ENCODE peak calls at places on chromosomes 3 and 15, in four cellular contexts. M is fibroblast of lung, N is tibial artery, V is pancreas. Q is an unnamed sample.

GRCh38 chr3:127489357-127489756 is 101.2 kb downstream of the TPRA1 start:
- DNase-seq in N (no peak), V (no peak), M (no peak), Q (no peak)

GRCh38 chr3:190382082-190382481 is 5.9 kb upstream of the CLDN16 start:
- DNase-seq in N (no peak), V (no peak), M (peak; percentile 42), Q (peak; percentile 56)

GRCh38 chr3:113804701-113805100 is 33.9 kb upstream of the GRAMD1C start:
- DNase-seq in M (no peak), N (no peak), V (no peak), Q (no peak)

GRCh38 chr3:135456182-135456790 is 509.2 kb upstream of the PPP2R3A start:
- DNase-seq in N (no peak), M (no peak), V (no peak), Q (no peak)

GRCh38 chr3:169402667-169403360 is 260.7 kb downstream of the MECOM start:
- DNase-seq in V (no peak), M (no peak), N (no peak), Q (no peak)

GRCh38 chr3:79976466-79976865 is 208.7 kb upstream of the ROBO1 start:
- DNase-seq in N (no peak), M (no peak), V (no peak), Q (no peak)

GRCh38 chr3:64234571-64234970 is 9.3 kb upstream of the PRICKLE2 start:
- DNase-seq in N (no peak), V (no peak), M (no peak), Q (no peak)

GRCh38 chr15:91706366-91707032 is 147.0 kb upstream of the SLCO3A1 start:
- DNase-seq in V (peak; percentile 34), N (peak; percentile 83), M (peak; percentile 64), Q (peak; percentile 74)

GRCh38 chr15:70025413-70026296 is 72.1 kb downstream of the TLE3 start:
- DNase-seq in V (no peak), N (peak; percentile 73), M (no peak), Q (no peak)

GRCh38 chr3:98482717-98483482 is 14.6 kb upstream of the OR5K2 start:
- DNase-seq in N (no peak), V (no peak), M (peak; percentile 0), Q (no peak)

GRCh38 chr3:72047472-72047871 is 262.5 kb upstream of the PROK2 start:
- DNase-seq in V (no peak), N (no peak), M (no peak), Q (no peak)

GRCh38 chr3:157514371-157514919 is 11.2 kb upstream of the VEPH1 start:
- DNase-seq in N (no peak), M (no peak), V (no peak), Q (no peak)

GRCh38 chr3:86563358-86563970 is 427.5 kb downstream of the VGLL3 start:
- DNase-seq in V (no peak), M (peak; percentile 60), N (no peak), Q (peak; percentile 58)

GRCh38 chr15:100116416-100117190 is 225.2 kb downstream of the ADAMTS17 start:
- DNase-seq in V (no peak), N (no peak), M (peak; percentile 57), Q (no peak)

GRCh38 chr15:35958021-35958420 is 412.1 kb upstream of the DPH6 start:
- DNase-seq in M (peak; percentile 77), N (no peak), V (no peak), Q (peak; percentile 20)

GRCh38 chr3:32969656-32970055 is 18.2 kb downstream of the CCR4 start:
- DNase-seq in M (peak; percentile 17), V (no peak), N (no peak), Q (no peak)

GRCh38 chr3:152909180-152909883 is 74.4 kb downstream of the P2RY1 start:
- DNase-seq in N (no peak), M (peak; percentile 42), V (no peak), Q (peak; percentile 72)

GRCh38 chr3:65894679-65895078 is 144.0 kb downstream of the MAGI1 start:
- DNase-seq in N (no peak), M (peak; percentile 74), V (no peak), Q (peak; percentile 61)

GRCh38 chr3:127604546-127605165 is 6.4 kb downstream of the MCM2 start:
- DNase-seq in V (no peak), M (no peak), N (no peak), Q (no peak)

GRCh38 chr3:161337311-161337710 is 34.0 kb downstream of the SPTSSB start:
- DNase-seq in M (no peak), V (no peak), N (no peak), Q (no peak)

GRCh38 chr3:183108002-183108449 is 8.7 kb upstream of the MCCC1 start:
- DNase-seq in V (no peak), M (peak; percentile 37), N (no peak), Q (peak; percentile 39)

GRCh38 chr3:33060609-33061337 is 36.2 kb downstream of the GLB1 start:
- DNase-seq in V (no peak), N (no peak), M (no peak), Q (no peak)

GRCh38 chr3:50532062-50532705 is 28.8 kb upstream of the CACNA2D2 start:
- DNase-seq in V (no peak), N (no peak), M (no peak), Q (no peak)

GRCh38 chr3:134366928-134367352 is 7.3 kb downstream of the AMOTL2 start:
- DNase-seq in M (peak; percentile 31), V (peak; percentile 35), N (peak; percentile 92), Q (no peak)
- H3K4me3 ChIP-seq in M (no peak overlapping the region), V (no peak overlapping the region), N (no peak overlapping the region), Q (no peak overlapping the region)

DNA sequence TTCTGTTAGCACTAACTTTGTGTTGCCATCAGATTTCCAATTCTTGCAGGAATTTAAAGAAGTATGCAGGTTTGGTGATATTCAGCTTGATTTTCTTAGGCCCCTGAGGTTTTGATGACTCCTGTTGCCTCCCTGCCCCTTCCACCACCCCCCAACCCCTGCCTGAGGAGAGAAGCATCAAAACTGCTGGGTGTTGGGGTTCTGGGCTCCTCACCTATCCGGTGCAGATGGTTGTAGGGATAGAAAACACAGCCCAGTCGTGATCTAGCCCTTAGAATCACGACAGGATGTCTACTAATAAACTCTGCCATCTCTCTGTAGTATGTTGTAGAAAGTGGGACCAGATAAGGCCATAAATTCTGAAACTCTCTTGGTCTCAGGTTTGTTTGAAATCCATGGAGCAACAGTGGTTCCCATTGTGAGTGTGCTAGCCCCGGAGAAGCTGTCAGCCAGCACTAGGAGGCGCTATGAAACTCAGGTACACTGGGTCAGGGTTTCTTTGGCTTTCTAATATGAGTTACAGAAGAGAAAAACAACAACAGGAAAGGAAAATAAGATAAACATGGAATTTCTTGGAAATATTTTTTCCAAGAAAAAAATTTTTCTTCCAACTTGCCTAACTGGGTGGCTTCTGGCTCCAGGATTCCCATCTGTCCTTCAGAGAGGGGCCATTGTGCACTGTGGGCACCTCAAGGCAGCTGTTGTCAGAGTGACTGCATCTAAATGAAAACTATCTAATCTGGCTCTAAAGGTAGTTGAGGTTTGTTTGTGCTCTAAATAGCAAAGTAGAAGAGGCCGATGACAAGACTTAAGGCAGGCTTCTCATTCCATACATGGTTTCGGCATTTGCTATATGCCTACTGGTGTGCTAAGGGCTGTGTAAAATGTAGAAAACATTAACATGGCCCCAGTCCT is 8.7 kb downstream of the SRP14 start:
- DNase-seq in V (no peak), M (peak; percentile 28), N (no peak), Q (peak; percentile 47)
- TF ChIP-seq CTCF in V (peak; percentile 37), M (peak; percentile 39), N (no peak), Q (peak; percentile 79)

GRCh38 chr3:184581331-184582210 is 20.0 kb downstream of the EPHB3 start:
- DNase-seq in V (no peak), N (no peak), M (no peak), Q (no peak)

GRCh38 chr3:184582998-184583344 is 21.4 kb downstream of the EPHB3 start:
- DNase-seq in M (no peak), V (no peak), N (no peak), Q (no peak)

GRCh38 chr3:184584001-184584891 is 22.7 kb downstream of the EPHB3 start:
- DNase-seq in M (no peak), N (no peak), V (no peak), Q (no peak)

GRCh38 chr3:184583345-184584000 is 21.9 kb downstream of the EPHB3 start:
- DNase-seq in N (no peak), V (no peak), M (no peak), Q (no peak)

GRCh38 chr3:184582583-184582982 is 21.0 kb downstream of the EPHB3 start:
- DNase-seq in M (no peak), N (peak; percentile 79), V (no peak), Q (peak; percentile 28)
- H3K4me3 ChIP-seq in M (peak overlapping the region; percentile 41), N (peak overlapping the region; percentile 73), V (no peak overlapping the region), Q (peak overlapping the region; percentile 22)

GRCh38 chr3:119388577-119388976 is 74.8 kb downstream of the TMEM39A start:
- DNase-seq in N (no peak), M (peak; percentile 8), V (no peak), Q (peak; percentile 9)
- TF ChIP-seq CTCF in N (no peak), M (no peak), V (no peak), Q (peak; percentile 18)

GRCh38 chr15:61198722-61199121 is 30.4 kb downstream of the RORA start:
- DNase-seq in V (no peak), M (no peak), N (no peak), Q (no peak)

GRCh38 chr15:61199681-61200080 is 29.4 kb downstream of the RORA start:
- DNase-seq in N (no peak), M (no peak), V (no peak), Q (no peak)

GRCh38 chr15:61197187-61197586 is 31.9 kb downstream of the RORA start:
- DNase-seq in N (no peak), V (no peak), M (no peak), Q (no peak)

GRCh38 chr15:61201322-61201721 is 27.8 kb downstream of the RORA start:
- DNase-seq in V (no peak), M (no peak), N (no peak), Q (no peak)

DNA sequence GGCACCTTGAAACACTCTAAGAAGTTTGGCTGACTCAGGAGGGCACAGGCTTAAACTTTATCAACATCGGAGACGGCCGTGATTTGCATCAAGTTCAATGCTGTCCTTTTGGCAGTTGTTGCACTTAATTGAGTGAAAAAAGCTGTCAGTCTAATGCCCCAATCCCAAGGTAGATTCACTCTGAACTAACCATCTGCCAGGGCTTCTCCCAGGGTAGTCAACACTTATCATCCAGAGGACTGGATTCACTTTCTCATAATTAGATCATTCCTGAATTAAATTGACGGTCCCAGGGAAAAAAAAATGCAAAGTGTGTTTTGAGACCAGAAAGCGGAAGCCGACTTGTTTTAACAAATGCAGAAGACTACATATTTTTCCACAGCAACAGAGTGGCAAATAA is 28.5 kb downstream of the RORA start:
- DNase-seq in V (no peak), M (no peak), N (no peak), Q (no peak)
- H3K4me3 ChIP-seq in V (no peak overlapping the region), M (no peak overlapping the region), N (no peak overlapping the region), Q (no peak overlapping the region)

GRCh38 chr3:141102372-141102771 is 51.2 kb downstream of the SPSB4 start:
- DNase-seq in M (no peak), N (peak; percentile 12), V (no peak), Q (no peak)
- TF ChIP-seq CTCF in M (no peak), N (no peak), V (no peak), Q (no peak)

GRCh38 chr3:184885112-184885511 is 73.1 kb downstream of the VPS8 start:
- DNase-seq in M (no peak), N (no peak), V (no peak), Q (no peak)

GRCh38 chr3:184894051-184894450 is 82.1 kb downstream of the VPS8 start:
- DNase-seq in M (no peak), N (no peak), V (no peak), Q (no peak)

GRCh38 chr3:184895350-184895749 is 83.4 kb downstream of the VPS8 start:
- DNase-seq in M (no peak), N (no peak), V (no peak), Q (no peak)

GRCh38 chr3:184884359-184885017 is 72.5 kb downstream of the VPS8 start:
- DNase-seq in V (no peak), N (no peak), M (no peak), Q (no peak)

GRCh38 chr3:184889312-184889904 is 77.4 kb downstream of the VPS8 start:
- DNase-seq in N (no peak), V (no peak), M (no peak), Q (no peak)
- H3K4me3 ChIP-seq in N (no peak overlapping the region), V (no peak overlapping the region), M (no peak overlapping the region), Q (no peak overlapping the region)